ENCODE peak calls at places on chromosomes 11 and 22, in nine cellular contexts. T, Z, K, F, L, O, Q, V and P are unnamed samples.

GRCh38 chr11:26276798-26277424 is 55.0 kb upstream of the ANO3 start:
- DNase-seq in T (peak), Z (peak), K (peak), F (peak), L (peak), O (peak), Q (peak), V (peak), P (peak)

GRCh38 chr11:10413268-10413667 is 41.8 kb upstream of the AMPD3 start:
- DNase-seq in T (no peak), Z (peak), K (no peak), F (no peak), L (no peak), O (peak), Q (no peak), V (peak), P (no peak)

GRCh38 chr22:43823353-43823908 is 11.3 kb upstream of the EFCAB6 start:
- DNase-seq in T (no peak), Z (no peak), K (peak), F (no peak), L (no peak), O (no peak), Q (peak), V (no peak), P (no peak)

GRCh38 chr11:9625158-9625557 is 38.7 kb upstream of the SWAP70 start:
- DNase-seq in T (peak), Z (no peak), K (no peak), F (no peak), L (no peak), O (no peak), Q (peak), V (no peak), P (no peak)

GRCh38 chr11:105861225-105861624 is 160.8 kb downstream of the MSANTD4 start:
- DNase-seq in T (no peak), Z (peak), K (no peak), F (no peak), L (no peak), O (no peak), Q (no peak), V (no peak), P (no peak)

GRCh38 chr11:103648670-103649400 is 387.6 kb upstream of the DDI1 start:
- DNase-seq in T (no peak), Z (no peak), K (no peak), F (no peak), L (no peak), O (no peak), Q (peak), V (peak), P (no peak)

GRCh38 chr11:86511086-86511551 is 136.4 kb downstream of the CCDC81 start:
- DNase-seq in T (no peak), Z (no peak), K (no peak), F (no peak), L (no peak), O (no peak), Q (peak), V (peak), P (no peak)

GRCh38 chr22:26398741-26399153 is 30.3 kb upstream of the ASPHD2 start:
- DNase-seq in T (peak), Z (peak), K (peak), F (peak), L (peak), O (peak), Q (peak), V (peak), P (peak)

GRCh38 chr22:25762147-25762546 is 20.2 kb downstream of the MYO18B start:
- DNase-seq in T (no peak), Z (peak), K (no peak), F (no peak), L (no peak), O (no peak), Q (peak), V (peak), P (no peak)

GRCh38 chr11:8266246-8267241 is 2.9 kb upstream of the LMO1 start:
- DNase-seq in T (peak), Z (no peak), K (no peak), F (no peak), L (no peak), O (no peak), Q (no peak), V (no peak), P (no peak)

GRCh38 chr11:15565846-15566245 is 451.1 kb downstream of the INSC start:
- DNase-seq in T (no peak), Z (no peak), K (no peak), F (no peak), L (no peak), O (no peak), Q (no peak), V (no peak), P (no peak)

GRCh38 chr11:64652586-64653387 is 61.8 kb downstream of the SLC22A12 start:
- DNase-seq in T (peak), Z (peak), K (peak), F (peak), L (peak), O (peak), Q (peak), V (peak), P (peak)

GRCh38 chr11:7665473-7666291 is 7.6 kb downstream of the CYB5R2 start:
- DNase-seq in T (peak), Z (peak), K (peak), F (peak), L (no peak), O (peak), Q (peak), V (peak), P (peak)

GRCh38 chr22:36156515-36157419 is 3.8 kb downstream of the APOL3 start:
- DNase-seq in T (peak), Z (peak), K (peak), F (peak), L (peak), O (no peak), Q (peak), V (peak), P (no peak)

GRCh38 chr11:102306817-102307814 is 10.2 kb upstream of the BIRC3 start:
- DNase-seq in T (no peak), Z (no peak), K (no peak), F (no peak), L (no peak), O (no peak), Q (peak), V (no peak), P (no peak)

GRCh38 chr11:20058749-20059458 is 101.4 kb downstream of the DBX1 start:
- DNase-seq in T (no peak), Z (no peak), K (no peak), F (no peak), L (no peak), O (no peak), Q (peak), V (no peak), P (no peak)

GRCh38 chr11:77130763-77131513 is 2.9 kb downstream of the MYO7A start:
- DNase-seq in T (no peak), Z (peak), K (no peak), F (no peak), L (no peak), O (no peak), Q (peak), V (peak), P (no peak)

GRCh38 chr11:36452987-36453386 is 57.1 kb downstream of the TRAF6 start:
- DNase-seq in T (no peak), Z (no peak), K (no peak), F (no peak), L (no peak), O (no peak), Q (no peak), V (peak), P (no peak)

GRCh38 chr22:25067851-25068421 is 115.4 kb downstream of the KIAA1671 start:
- DNase-seq in T (no peak), Z (no peak), K (no peak), F (no peak), L (no peak), O (no peak), Q (no peak), V (no peak), P (no peak)

GRCh38 chr22:28128827-28129226 is 209.8 kb upstream of the PITPNB start:
- DNase-seq in T (no peak), Z (no peak), K (no peak), F (no peak), L (no peak), O (no peak), Q (no peak), V (no peak), P (no peak)

GRCh38 chr22:28132466-28132865 is 213.4 kb upstream of the PITPNB start:
- DNase-seq in T (no peak), Z (no peak), K (no peak), F (no peak), L (no peak), O (no peak), Q (no peak), V (no peak), P (no peak)

GRCh38 chr22:28123989-28124766 is 205.1 kb upstream of the PITPNB start:
- DNase-seq in T (no peak), Z (no peak), K (no peak), F (no peak), L (no peak), O (no peak), Q (no peak), V (no peak), P (no peak)

DNA sequence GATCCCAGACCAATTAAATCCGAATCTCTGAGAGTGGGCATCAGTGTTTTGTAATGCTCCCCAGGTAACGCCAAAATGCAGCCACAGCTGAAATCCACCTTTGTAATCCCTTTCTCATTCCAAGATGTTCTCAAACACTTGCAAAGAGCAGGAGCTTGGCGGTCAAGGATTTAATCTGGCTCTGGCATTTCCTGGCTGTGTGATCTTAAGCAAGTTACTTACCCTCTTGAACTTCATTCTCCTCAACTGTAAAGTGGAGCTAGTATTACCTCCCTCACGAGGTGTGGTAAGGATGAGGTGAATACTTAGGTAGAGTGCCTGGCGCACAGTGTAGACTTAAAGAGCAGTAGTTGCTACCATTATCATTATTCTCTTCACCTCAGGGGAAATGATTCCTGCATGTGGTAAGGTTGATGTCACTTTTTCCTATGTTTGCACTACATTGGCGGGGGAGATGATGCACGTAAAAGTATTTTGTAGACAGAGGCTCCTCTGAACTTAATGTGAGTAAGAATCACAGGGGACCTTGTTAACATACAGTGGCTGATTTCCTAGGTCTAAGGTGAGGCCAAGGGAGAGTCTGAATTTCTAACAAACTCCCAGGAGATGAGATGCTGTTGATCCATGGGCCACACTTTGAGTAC is 210.4 kb upstream of the PITPNB start:
- DNase-seq in T (no peak), Z (no peak), K (peak), F (no peak), L (no peak), O (no peak), Q (no peak), V (no peak), P (no peak)
- TF ChIP-seq CTCF in T (no peak), Z (no peak), K (no peak), F (no peak), L (no peak), O (no peak), Q (no peak), V (no peak), P (no peak)

GRCh38 chr22:19758896-19759458 is 1.6 kb upstream of the TBX1 start:
- DNase-seq in T (no peak), Z (no peak), K (no peak), F (no peak), L (no peak), O (no peak), Q (no peak), V (no peak), P (no peak)
- H3K4me3 ChIP-seq in T (no peak), Z (no peak), K (no peak), F (no peak), L (no peak), O (no peak), Q (no peak), V (no peak), P (no peak)

GRCh38 chr22:39655736-39656285 is 85.3 kb downstream of the CACNA1I start:
- DNase-seq in T (no peak), Z (no peak), K (no peak), F (no peak), L (no peak), O (no peak), Q (no peak), V (no peak), P (no peak)

GRCh38 chr22:39654527-39654926 is 84.0 kb downstream of the CACNA1I start:
- DNase-seq in T (no peak), Z (no peak), K (no peak), F (no peak), L (no peak), O (no peak), Q (no peak), V (no peak), P (no peak)

GRCh38 chr22:39656495-39657490 is 86.2 kb downstream of the CACNA1I start:
- DNase-seq in T (no peak), Z (no peak), K (no peak), F (no peak), L (no peak), O (no peak), Q (no peak), V (no peak), P (no peak)

GRCh38 chr22:39653787-39654077 is 83.2 kb downstream of the CACNA1I start:
- DNase-seq in T (no peak), Z (no peak), K (no peak), F (no peak), L (no peak), O (no peak), Q (no peak), V (no peak), P (no peak)

DNA sequence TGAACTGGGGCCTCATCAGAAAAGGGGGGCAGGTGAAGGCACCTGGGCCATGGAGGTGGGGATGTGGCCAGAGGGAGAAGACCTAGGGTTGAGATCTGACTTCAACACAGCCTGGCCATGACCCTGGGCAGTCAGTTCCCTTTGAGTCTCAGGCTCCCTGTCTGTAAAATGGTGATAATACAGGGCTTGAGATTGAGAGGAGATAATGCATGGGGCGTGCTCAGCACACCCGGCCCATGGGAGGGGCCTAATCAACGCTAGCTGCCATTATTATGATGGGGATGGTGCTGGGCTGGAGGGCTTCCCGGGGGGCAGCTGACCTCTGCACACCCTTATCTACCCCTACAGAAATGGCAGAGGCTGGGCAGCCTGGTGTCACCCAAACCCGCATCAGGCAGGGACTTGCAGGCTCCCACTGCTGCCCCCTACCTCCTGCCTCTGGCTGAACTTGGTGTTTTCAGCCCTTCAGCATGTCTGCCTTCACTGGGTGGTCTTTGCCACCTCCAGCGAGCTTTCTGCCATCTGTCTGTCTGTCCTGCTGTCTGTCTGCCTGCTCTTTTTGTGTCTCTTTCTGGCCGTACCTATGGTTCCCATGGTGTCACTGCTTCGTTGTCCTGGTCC is 84.5 kb downstream of the CACNA1I start:
- DNase-seq in T (no peak), Z (no peak), K (no peak), F (no peak), L (no peak), O (no peak), Q (no peak), V (no peak), P (no peak)
- TF ChIP-seq CTCF in T (no peak), Z (peak), K (no peak), F (no peak), L (peak), O (peak), Q (no peak), V (no peak), P (peak)

GRCh38 chr11:33376331-33377099 is 119.3 kb downstream of the HIPK3 start:
- DNase-seq in T (no peak), Z (peak), K (no peak), F (no peak), L (no peak), O (no peak), Q (peak), V (no peak), P (no peak)
- H3K4me3 ChIP-seq in T (peak), Z (peak), K (no peak), F (peak), L (peak), O (peak), Q (peak), V (peak), P (no peak)

DNA sequence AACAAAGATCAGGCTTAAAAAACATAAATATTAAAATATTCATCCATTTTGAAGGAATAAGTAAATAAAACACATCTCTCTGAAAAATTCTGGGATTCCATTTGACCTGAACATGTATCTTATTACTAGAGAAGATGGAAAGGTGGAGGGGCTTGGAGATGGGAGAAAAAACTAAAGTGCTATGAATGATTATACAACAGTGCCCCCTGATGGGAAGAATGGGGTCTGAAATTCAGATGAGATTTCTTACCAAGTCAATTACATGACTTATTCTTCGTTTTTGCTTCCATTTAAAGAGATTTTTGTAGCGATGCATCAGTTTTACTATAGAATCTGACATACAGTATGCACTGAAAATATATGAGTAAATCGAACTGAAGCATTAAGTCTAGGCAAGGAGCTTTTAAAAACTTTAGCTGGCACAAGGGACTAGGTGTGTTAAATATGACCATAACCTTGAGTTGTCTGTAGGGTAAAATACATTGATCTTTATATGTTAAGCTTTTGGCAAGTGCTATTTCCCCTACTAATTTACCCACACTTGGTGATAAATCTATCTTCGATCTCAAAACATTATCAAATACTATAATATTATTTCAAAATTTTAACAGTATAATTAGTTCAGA is 718.8 kb downstream of the CNTN5 start:
- DNase-seq in T (no peak), Z (peak), K (no peak), F (no peak), L (no peak), O (no peak), Q (peak), V (peak), P (peak)
- TF ChIP-seq CTCF in T (no peak), Z (peak), K (no peak), F (no peak), L (no peak), O (peak), Q (peak), V (peak), P (peak)

DNA sequence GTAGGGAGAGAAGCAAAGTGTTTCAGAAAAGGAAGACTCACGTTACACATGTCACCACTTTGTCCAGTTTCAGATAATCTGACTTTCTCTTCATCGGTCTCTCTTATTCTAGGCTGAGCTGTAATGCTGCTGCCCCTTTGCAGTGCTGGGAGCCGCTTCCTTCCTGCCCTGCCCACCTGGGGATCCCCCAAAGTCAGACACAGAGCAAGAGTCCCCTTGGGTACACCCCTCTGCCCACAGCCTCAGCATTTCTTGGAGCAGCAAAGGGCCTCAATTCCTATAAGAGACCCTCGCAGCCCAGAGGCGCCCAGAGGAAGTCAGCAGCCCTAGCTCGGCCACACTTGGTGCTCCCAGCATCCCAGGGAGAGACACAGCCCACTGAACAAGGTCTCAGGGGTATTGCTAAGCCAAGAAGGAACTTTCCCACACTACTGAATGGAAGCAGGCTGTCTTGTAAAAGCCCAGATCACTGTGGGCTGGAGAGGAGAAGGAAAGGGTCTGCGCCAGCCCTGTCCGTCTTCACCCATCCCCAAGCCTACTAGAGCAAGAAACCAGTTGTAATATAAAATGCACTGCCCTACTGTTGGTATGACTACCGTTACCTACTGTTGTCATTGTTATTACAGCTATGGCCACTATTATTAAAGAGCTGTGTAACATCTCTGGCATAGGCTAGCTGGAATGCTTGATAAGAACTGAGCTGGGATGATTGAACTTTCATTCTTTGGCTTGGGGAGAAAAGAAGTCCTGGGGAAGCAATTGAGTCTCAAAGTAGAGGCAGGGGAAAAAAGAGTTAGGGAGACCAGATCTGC is 31.2 kb upstream of the SMIM35 start:
- DNase-seq in T (no peak), Z (no peak), K (no peak), F (no peak), L (no peak), O (no peak), Q (no peak), V (no peak), P (no peak)
- H3K4me3 ChIP-seq in T (no peak), Z (no peak), K (no peak), F (no peak), L (no peak), O (no peak), Q (no peak), V (no peak), P (no peak)

GRCh38 chr11:114762437-114762836 is 84.1 kb downstream of the NXPE2 start:
- DNase-seq in T (peak), Z (peak), K (peak), F (peak), L (peak), O (no peak), Q (peak), V (peak), P (peak)
- TF ChIP-seq CTCF in T (peak), Z (peak), K (peak), F (peak), L (peak), O (no peak), Q (peak), V (peak), P (peak)

GRCh38 chr11:119205574-119206511 is at the start of gene CBL:
- DNase-seq in T (peak), Z (peak), K (peak), F (peak), L (peak), O (peak), Q (peak), V (peak), P (peak)
- H3K4me3 ChIP-seq in T (peak), Z (peak), K (peak), F (peak), L (peak), O (peak), Q (peak), V (peak), P (peak)

GRCh38 chr11:68021167-68021787 is 9.2 kb upstream of the NDUFS8 start:
- DNase-seq in T (no peak), Z (peak), K (peak), F (no peak), L (no peak), O (no peak), Q (no peak), V (no peak), P (no peak)
- TF ChIP-seq CTCF in T (no peak), Z (peak), K (no peak), F (no peak), L (peak), O (peak), Q (peak), V (peak), P (peak)